ENCODE peak calls at places on chromosomes 4 and X, in five cellular contexts. One of them, this sample, is unnamed.

GRCh38 chr4:12144051-12144450 is 715.4 kb upstream of the HS3ST1 start:
- DNase-seq in neural progenitor cell: no peak
- DNase-seq in WERI-Rb-1: no peak
- DNase-seq in cardiac fibroblast: no peak
- DNase-seq in tibial nerve: no peak
- DNase-seq in this sample: no peak

GRCh38 chr4:139642364-139642763 is 23.3 kb upstream of the MGST2 start:
- DNase-seq in tibial nerve: no peak
- DNase-seq in cardiac fibroblast: peak
- DNase-seq in WERI-Rb-1: no peak
- DNase-seq in neural progenitor cell: no peak
- DNase-seq in this sample: peak

GRCh38 chrX:22203186-22203585 is 69.5 kb upstream of the CBLL2 start:
- DNase-seq in tibial nerve: no peak
- DNase-seq in cardiac fibroblast: no peak
- DNase-seq in neural progenitor cell: no peak
- DNase-seq in WERI-Rb-1: peak
- DNase-seq in this sample: no peak

GRCh38 chrX:24494544-24495113 is 29.5 kb downstream of the PDK3 start:
- DNase-seq in WERI-Rb-1: no peak
- DNase-seq in tibial nerve: peak
- DNase-seq in neural progenitor cell: peak
- DNase-seq in cardiac fibroblast: peak
- DNase-seq in this sample: peak

GRCh38 chrX:116781926-116782325 is 319.1 kb upstream of the CT83 start:
- DNase-seq in cardiac fibroblast: no peak
- DNase-seq in WERI-Rb-1: no peak
- DNase-seq in tibial nerve: no peak
- DNase-seq in neural progenitor cell: no peak
- DNase-seq in this sample: no peak

GRCh38 chr4:89307446-89308160 is at the start of gene GPRIN3:
- DNase-seq in tibial nerve: no peak
- DNase-seq in WERI-Rb-1: peak
- DNase-seq in neural progenitor cell: peak
- DNase-seq in cardiac fibroblast: no peak
- DNase-seq in this sample: peak

GRCh38 chrX:42495139-42495538 is 282.8 kb downstream of the PPP1R2C start:
- DNase-seq in neural progenitor cell: no peak
- DNase-seq in tibial nerve: no peak
- DNase-seq in cardiac fibroblast: no peak
- DNase-seq in WERI-Rb-1: no peak
- DNase-seq in this sample: no peak

GRCh38 chr4:77040265-77040664 is 35.5 kb downstream of the CCNI start:
- DNase-seq in WERI-Rb-1: no peak
- DNase-seq in neural progenitor cell: no peak
- DNase-seq in tibial nerve: no peak
- DNase-seq in cardiac fibroblast: peak
- DNase-seq in this sample: peak

GRCh38 chr4:76386566-76387305 is 34.2 kb downstream of the CCDC158 start:
- DNase-seq in neural progenitor cell: no peak
- DNase-seq in WERI-Rb-1: no peak
- DNase-seq in tibial nerve: no peak
- DNase-seq in cardiac fibroblast: no peak
- DNase-seq in this sample: no peak

GRCh38 chr4:39446842-39447573 is 11.7 kb downstream of the RPL9 start:
- DNase-seq in cardiac fibroblast: peak
- DNase-seq in tibial nerve: no peak
- DNase-seq in WERI-Rb-1: no peak
- DNase-seq in neural progenitor cell: peak
- DNase-seq in this sample: peak

DNA sequence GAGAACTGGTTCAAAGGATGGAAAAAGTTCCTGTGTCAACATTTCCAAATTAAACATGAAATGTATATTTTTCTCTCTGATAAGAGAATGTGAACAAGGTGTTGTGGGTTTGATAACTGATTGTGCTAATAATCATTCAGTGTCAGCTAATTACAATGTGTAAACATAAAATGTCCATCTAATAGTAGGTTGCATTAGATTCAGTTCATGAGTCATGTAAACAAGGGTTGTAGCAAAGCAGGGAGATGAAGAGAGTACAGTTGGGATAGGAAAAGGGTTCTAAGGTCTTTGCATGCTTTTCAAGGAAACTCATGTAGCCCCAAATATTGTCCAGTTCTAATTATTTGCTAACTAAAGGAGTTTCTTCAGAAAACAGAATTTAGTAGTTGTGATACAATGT is 55.4 kb downstream of the DCLK2 start:
- DNase-seq in tibial nerve: no peak
- DNase-seq in neural progenitor cell: no peak
- DNase-seq in WERI-Rb-1: no peak
- DNase-seq in cardiac fibroblast: no peak
- DNase-seq in this sample: no peak
- H3K4me3 ChIP-seq in tibial nerve: no peak
- H3K4me3 ChIP-seq in neural progenitor cell: no peak
- H3K4me3 ChIP-seq in WERI-Rb-1: no peak
- H3K4me3 ChIP-seq in cardiac fibroblast: no peak
- H3K4me3 ChIP-seq in this sample: no peak

GRCh38 chr4:6732441-6733357 is 16.7 kb downstream of the BLOC1S4 start:
- DNase-seq in neural progenitor cell: no peak
- DNase-seq in WERI-Rb-1: no peak
- DNase-seq in cardiac fibroblast: peak
- DNase-seq in tibial nerve: peak
- DNase-seq in this sample: peak
- TF ChIP-seq CTCF in neural progenitor cell: no peak
- TF ChIP-seq CTCF in WERI-Rb-1: no peak
- TF ChIP-seq CTCF in cardiac fibroblast: no peak
- TF ChIP-seq CTCF in tibial nerve: no peak
- TF ChIP-seq CTCF in this sample: no peak

GRCh38 chr4:98482847-98483806 is 175.3 kb downstream of the TSPAN5 start:
- DNase-seq in cardiac fibroblast: peak
- DNase-seq in WERI-Rb-1: no peak
- DNase-seq in tibial nerve: no peak
- DNase-seq in neural progenitor cell: no peak
- DNase-seq in this sample: peak
- H3K4me3 ChIP-seq in cardiac fibroblast: no peak
- H3K4me3 ChIP-seq in WERI-Rb-1: no peak
- H3K4me3 ChIP-seq in tibial nerve: no peak
- H3K4me3 ChIP-seq in neural progenitor cell: no peak
- H3K4me3 ChIP-seq in this sample: no peak

GRCh38 chrX:71000139-71000538 is 68.0 kb downstream of the SNX12 start:
- DNase-seq in WERI-Rb-1: no peak
- DNase-seq in cardiac fibroblast: no peak
- DNase-seq in tibial nerve: no peak
- DNase-seq in neural progenitor cell: no peak
- DNase-seq in this sample: no peak

GRCh38 chrX:70995338-70995737 is 64.4 kb upstream of the SLC7A3 start:
- DNase-seq in neural progenitor cell: no peak
- DNase-seq in tibial nerve: no peak
- DNase-seq in WERI-Rb-1: no peak
- DNase-seq in cardiac fibroblast: no peak
- DNase-seq in this sample: no peak

GRCh38 chrX:70998402-70999027 is 67.6 kb upstream of the SLC7A3 start:
- DNase-seq in WERI-Rb-1: peak
- DNase-seq in cardiac fibroblast: peak
- DNase-seq in neural progenitor cell: peak
- DNase-seq in tibial nerve: peak
- DNase-seq in this sample: peak
- TF ChIP-seq CTCF in WERI-Rb-1: peak
- TF ChIP-seq CTCF in cardiac fibroblast: peak
- TF ChIP-seq CTCF in neural progenitor cell: peak
- TF ChIP-seq CTCF in tibial nerve: no peak
- TF ChIP-seq CTCF in this sample: peak

DNA sequence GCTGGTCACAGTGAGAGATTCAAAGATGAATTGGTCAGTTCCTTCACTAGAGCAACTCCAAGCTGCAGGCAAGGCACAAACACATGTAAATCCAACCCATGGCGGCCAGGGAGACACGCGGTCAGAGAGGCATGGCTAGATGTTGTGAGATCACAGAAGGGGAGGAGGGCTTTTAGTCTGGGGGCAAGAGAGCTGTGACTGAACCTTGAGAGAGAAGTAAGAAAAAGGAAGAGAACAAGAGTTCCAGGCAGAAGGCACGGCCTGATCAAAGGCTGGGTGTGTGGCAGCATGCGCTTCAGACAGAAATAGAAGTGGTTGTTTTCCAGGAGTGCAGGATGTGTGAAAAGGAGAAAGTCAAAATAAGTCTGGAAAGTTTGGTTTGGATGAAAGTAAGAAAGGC is 15.9 kb downstream of the CCDC149 start:
- DNase-seq in neural progenitor cell: no peak
- DNase-seq in tibial nerve: no peak
- DNase-seq in WERI-Rb-1: no peak
- DNase-seq in cardiac fibroblast: no peak
- DNase-seq in this sample: no peak
- H3K4me3 ChIP-seq in neural progenitor cell: no peak
- H3K4me3 ChIP-seq in tibial nerve: no peak
- H3K4me3 ChIP-seq in WERI-Rb-1: no peak
- H3K4me3 ChIP-seq in cardiac fibroblast: no peak
- H3K4me3 ChIP-seq in this sample: no peak

GRCh38 chr4:47484169-47484568 is 906 bp upstream of the ATP10D start:
- DNase-seq in tibial nerve: no peak
- DNase-seq in cardiac fibroblast: no peak
- DNase-seq in neural progenitor cell: no peak
- DNase-seq in WERI-Rb-1: no peak
- DNase-seq in this sample: no peak

GRCh38 chr4:47486306-47486705 is 1.2 kb downstream of the ATP10D start:
- DNase-seq in tibial nerve: no peak
- DNase-seq in neural progenitor cell: no peak
- DNase-seq in cardiac fibroblast: peak
- DNase-seq in WERI-Rb-1: no peak
- DNase-seq in this sample: no peak

GRCh38 chr4:47482326-47482725 is 2.7 kb upstream of the ATP10D start:
- DNase-seq in tibial nerve: no peak
- DNase-seq in WERI-Rb-1: no peak
- DNase-seq in neural progenitor cell: no peak
- DNase-seq in cardiac fibroblast: peak
- DNase-seq in this sample: peak

GRCh38 chr4:47485047-47485692 is at the start of gene ATP10D:
- DNase-seq in cardiac fibroblast: peak
- DNase-seq in WERI-Rb-1: peak
- DNase-seq in tibial nerve: peak
- DNase-seq in neural progenitor cell: peak
- DNase-seq in this sample: peak

DNA sequence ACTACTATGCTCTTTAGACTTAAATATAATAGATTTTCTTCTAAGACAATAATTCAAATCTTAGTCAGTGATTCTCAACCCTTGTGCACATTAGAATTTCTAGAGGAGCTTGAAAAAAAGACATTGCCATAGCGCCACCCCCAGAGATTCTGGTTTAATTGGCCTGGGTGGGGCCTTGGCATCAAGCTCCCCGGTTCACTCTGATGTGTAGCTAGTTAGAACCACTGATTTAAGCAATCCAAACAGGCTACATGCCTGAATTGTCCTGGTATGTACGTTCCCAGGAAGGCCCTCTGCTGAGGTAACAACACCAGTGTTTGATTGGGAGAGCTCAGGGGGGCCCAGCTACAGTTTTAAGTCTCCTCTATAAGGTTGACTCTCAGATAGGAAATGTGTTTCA is 1.4 kb upstream of the ATP10D start:
- DNase-seq in cardiac fibroblast: no peak
- DNase-seq in WERI-Rb-1: no peak
- DNase-seq in tibial nerve: no peak
- DNase-seq in neural progenitor cell: peak
- DNase-seq in this sample: no peak
- TF ChIP-seq CTCF in cardiac fibroblast: no peak
- TF ChIP-seq CTCF in WERI-Rb-1: no peak
- TF ChIP-seq CTCF in tibial nerve: no peak
- TF ChIP-seq CTCF in neural progenitor cell: no peak
- TF ChIP-seq CTCF in this sample: no peak

GRCh38 chrX:107673933-107674479 is 45.7 kb downstream of the PRPS1 start:
- DNase-seq in cardiac fibroblast: peak
- DNase-seq in tibial nerve: peak
- DNase-seq in neural progenitor cell: peak
- DNase-seq in WERI-Rb-1: no peak
- DNase-seq in this sample: peak

GRCh38 chrX:107675823-107676555 is 47.7 kb downstream of the PRPS1 start:
- DNase-seq in WERI-Rb-1: no peak
- DNase-seq in neural progenitor cell: no peak
- DNase-seq in cardiac fibroblast: peak
- DNase-seq in tibial nerve: peak
- DNase-seq in this sample: no peak

GRCh38 chrX:107676559-107677378 is 48.5 kb downstream of the PRPS1 start:
- DNase-seq in neural progenitor cell: no peak
- DNase-seq in tibial nerve: peak
- DNase-seq in cardiac fibroblast: peak
- DNase-seq in WERI-Rb-1: peak
- DNase-seq in this sample: peak

GRCh38 chrX:107674480-107675364 is 46.4 kb downstream of the PRPS1 start:
- DNase-seq in cardiac fibroblast: peak
- DNase-seq in WERI-Rb-1: peak
- DNase-seq in tibial nerve: peak
- DNase-seq in neural progenitor cell: no peak
- DNase-seq in this sample: peak

DNA sequence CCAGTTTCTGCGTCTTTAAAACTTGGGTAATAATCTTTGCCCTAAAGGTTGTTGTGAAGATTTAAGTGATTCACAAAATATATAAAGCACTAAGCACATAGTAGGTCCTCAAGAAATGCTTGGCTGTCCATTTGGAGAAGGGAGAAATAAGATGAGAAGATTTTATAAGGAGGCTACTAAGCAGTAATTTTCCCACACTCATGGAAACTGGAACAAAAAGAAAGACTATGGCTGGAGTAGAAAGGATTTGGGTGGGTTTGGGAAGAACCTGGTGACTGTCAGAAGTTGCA is 47.0 kb downstream of the PRPS1 start:
- DNase-seq in WERI-Rb-1: no peak
- DNase-seq in cardiac fibroblast: no peak
- DNase-seq in neural progenitor cell: no peak
- DNase-seq in tibial nerve: no peak
- DNase-seq in this sample: no peak
- H3K4me3 ChIP-seq in WERI-Rb-1: no peak
- H3K4me3 ChIP-seq in cardiac fibroblast: peak
- H3K4me3 ChIP-seq in neural progenitor cell: no peak
- H3K4me3 ChIP-seq in tibial nerve: peak
- H3K4me3 ChIP-seq in this sample: no peak

This sample was measured in foreskin fibroblast.